ENCODE peak calls at places on chromosome 3, in seven cellular contexts. X, H, U, B, S, O and N are unnamed samples.

GRCh38 chr3:135460273-135460672 is 505.3 kb upstream of the PPP2R3A start:
- DNase-seq in X (no peak), H (no peak), U (no peak), B (no peak), S (peak; percentile 20), O (no peak), N (no peak)

GRCh38 chr3:195119461-195120198 is 151.3 kb downstream of the XXYLT1 start:
- DNase-seq in X (no peak), H (no peak), U (no peak), B (no peak), S (no peak), O (no peak), N (no peak)

GRCh38 chr3:141895731-141896130 is 19.3 kb downstream of the ATP1B3 start:
- DNase-seq in X (no peak), H (no peak), U (no peak), B (no peak), S (no peak), O (no peak), N (no peak)

GRCh38 chr3:50616003-50616769 is 765 bp upstream of the MAPKAPK3 start:
- DNase-seq in X (peak; percentile 82), H (peak; percentile 79), U (peak; percentile 88), B (peak; percentile 88), S (peak; percentile 88), O (peak; percentile 63), N (peak; percentile 82)

GRCh38 chr3:27454914-27455313 is 29.3 kb downstream of the SLC4A7 start:
- DNase-seq in X (no peak), H (no peak), U (peak; percentile 28), B (no peak), S (no peak), O (no peak), N (no peak)

GRCh38 chr3:58117561-58118305 is 93.0 kb downstream of the DNASE1L3 start:
- DNase-seq in X (no peak), H (no peak), U (no peak), B (peak; percentile 69), S (no peak), O (no peak), N (no peak)

GRCh38 chr3:8848696-8849131 is 79.3 kb upstream of the OXTR start:
- DNase-seq in X (no peak), H (no peak), U (no peak), B (no peak), S (no peak), O (no peak), N (no peak)

GRCh38 chr3:58299839-58300516 is 6.1 kb upstream of the RPP14 start:
- DNase-seq in X (peak; percentile 51), H (peak; percentile 7), U (peak; percentile 54), B (no peak), S (peak; percentile 20), O (no peak), N (no peak)

GRCh38 chr3:42655331-42655888 is 1.9 kb downstream of the ZBTB47 start:
- DNase-seq in X (no peak), H (no peak), U (peak; percentile 52), B (peak; percentile 62), S (no peak), O (no peak), N (no peak)

GRCh38 chr3:44993471-44994205 is 17.6 kb downstream of the EXOSC7 start:
- DNase-seq in X (no peak), H (no peak), U (no peak), B (no peak), S (no peak), O (no peak), N (no peak)

GRCh38 chr3:60430208-60430607 is 821.0 kb downstream of the FHIT start:
- DNase-seq in X (no peak), H (no peak), U (no peak), B (no peak), S (no peak), O (no peak), N (no peak)

GRCh38 chr3:172746476-172746875 is 4.0 kb upstream of the ECT2 start:
- DNase-seq in X (no peak), H (no peak), U (no peak), B (no peak), S (no peak), O (no peak), N (no peak)

GRCh38 chr3:87227835-87228144 is 681 bp downstream of the CHMP2B start:
- DNase-seq in X (no peak), H (no peak), U (peak; percentile 2), B (no peak), S (peak; percentile 3), O (no peak), N (no peak)

GRCh38 chr3:174951498-174951897 is 92.4 kb downstream of the NAALADL2 start:
- DNase-seq in X (no peak), H (no peak), U (no peak), B (no peak), S (no peak), O (no peak), N (no peak)

GRCh38 chr3:86986666-86987420 is 4.1 kb downstream of the VGLL3 start:
- DNase-seq in X (no peak), H (no peak), U (no peak), B (no peak), S (no peak), O (no peak), N (no peak)

GRCh38 chr3:194489736-194490612 is 3.2 kb upstream of the ATP13A3 start:
- DNase-seq in X (no peak), H (no peak), U (peak; percentile 82), B (no peak), S (peak; percentile 72), O (no peak), N (no peak)